ENCODE peak calls at places on chromosomes 7 and 10, in four cellular contexts. One of them, this sample, is unnamed.

GRCh38 chr10:44177610-44178009 is 207.3 kb downstream of the CXCL12 start:
- DNase-seq in ELF-1: no peak
- DNase-seq in effector CD4-positive, alpha-beta T cell: no peak
- DNase-seq in NCI-H345: no peak
- DNase-seq in this sample: no peak

GRCh38 chr10:26334932-26335573 is 103.1 kb upstream of the APBB1IP start:
- DNase-seq in ELF-1: peak
- DNase-seq in effector CD4-positive, alpha-beta T cell: peak
- DNase-seq in NCI-H345: peak
- DNase-seq in this sample: peak

GRCh38 chr7:100065452-100066186 is 15.9 kb downstream of the ZNF3 start:
- DNase-seq in ELF-1: peak
- DNase-seq in effector CD4-positive, alpha-beta T cell: no peak
- DNase-seq in NCI-H345: no peak
- DNase-seq in this sample: peak

GRCh38 chr7:139570119-139570518 is 46.6 kb downstream of the CLEC2L start:
- DNase-seq in ELF-1: peak
- DNase-seq in effector CD4-positive, alpha-beta T cell: no peak
- DNase-seq in NCI-H345: no peak
- DNase-seq in this sample: no peak

GRCh38 chr10:117424789-117425649 is 49.8 kb upstream of the PDZD8 start:
- DNase-seq in ELF-1: peak
- DNase-seq in effector CD4-positive, alpha-beta T cell: no peak
- DNase-seq in NCI-H345: no peak
- DNase-seq in this sample: no peak

GRCh38 chr10:118865998-118866778 is 111.4 kb upstream of the CACUL1 start:
- DNase-seq in ELF-1: no peak
- DNase-seq in effector CD4-positive, alpha-beta T cell: no peak
- DNase-seq in NCI-H345: no peak
- DNase-seq in this sample: no peak

GRCh38 chr10:71262817-71263216 is 50.4 kb downstream of the UNC5B start:
- DNase-seq in ELF-1: no peak
- DNase-seq in effector CD4-positive, alpha-beta T cell: no peak
- DNase-seq in NCI-H345: no peak
- DNase-seq in this sample: no peak

GRCh38 chr7:50812847-50813475 is 30.3 kb upstream of the GRB10 start:
- DNase-seq in ELF-1: no peak
- DNase-seq in effector CD4-positive, alpha-beta T cell: no peak
- DNase-seq in NCI-H345: no peak
- DNase-seq in this sample: peak

GRCh38 chr10:60611291-60611747 is 167.0 kb upstream of the CDK1 start:
- DNase-seq in ELF-1: no peak
- DNase-seq in effector CD4-positive, alpha-beta T cell: no peak
- DNase-seq in NCI-H345: no peak
- DNase-seq in this sample: peak

GRCh38 chr10:22557321-22557720 is 157.1 kb downstream of the PIP4K2A start:
- DNase-seq in ELF-1: no peak
- DNase-seq in effector CD4-positive, alpha-beta T cell: no peak
- DNase-seq in NCI-H345: no peak
- DNase-seq in this sample: peak

GRCh38 chr10:30133198-30133597 is 73.8 kb upstream of the JCAD start:
- DNase-seq in ELF-1: no peak
- DNase-seq in effector CD4-positive, alpha-beta T cell: no peak
- DNase-seq in NCI-H345: no peak
- DNase-seq in this sample: no peak

GRCh38 chr10:124722812-124723783 is 21.1 kb downstream of the FAM53B start:
- DNase-seq in ELF-1: no peak
- DNase-seq in effector CD4-positive, alpha-beta T cell: peak
- DNase-seq in NCI-H345: no peak
- DNase-seq in this sample: no peak

GRCh38 chr10:88082806-88083596 is 219.6 kb downstream of the PTEN start:
- DNase-seq in ELF-1: no peak
- DNase-seq in effector CD4-positive, alpha-beta T cell: no peak
- DNase-seq in NCI-H345: no peak
- DNase-seq in this sample: no peak

GRCh38 chr7:72538147-72538546 is 126.0 kb upstream of the CALN1 start:
- DNase-seq in ELF-1: peak
- DNase-seq in effector CD4-positive, alpha-beta T cell: no peak
- DNase-seq in NCI-H345: no peak
- DNase-seq in this sample: no peak

GRCh38 chr10:44389556-44389955 is 4.7 kb upstream of the CXCL12 start:
- DNase-seq in ELF-1: no peak
- DNase-seq in effector CD4-positive, alpha-beta T cell: no peak
- DNase-seq in NCI-H345: no peak
- DNase-seq in this sample: no peak

GRCh38 chr7:114426824-114427223 is 12.2 kb downstream of the FOXP2 start:
- DNase-seq in ELF-1: no peak
- DNase-seq in effector CD4-positive, alpha-beta T cell: no peak
- DNase-seq in NCI-H345: peak
- DNase-seq in this sample: peak

GRCh38 chr7:18384491-18385143 is 110.9 kb upstream of the HDAC9 start:
- DNase-seq in ELF-1: no peak
- DNase-seq in effector CD4-positive, alpha-beta T cell: no peak
- DNase-seq in NCI-H345: peak
- DNase-seq in this sample: no peak

GRCh38 chr10:124652200-124652599 is 92.0 kb downstream of the FAM53B start:
- DNase-seq in ELF-1: no peak
- DNase-seq in effector CD4-positive, alpha-beta T cell: no peak
- DNase-seq in NCI-H345: no peak
- DNase-seq in this sample: no peak

GRCh38 chr10:70379581-70380176 is 2.7 kb downstream of the LRRC20 start:
- DNase-seq in ELF-1: peak
- DNase-seq in effector CD4-positive, alpha-beta T cell: no peak
- DNase-seq in NCI-H345: no peak
- DNase-seq in this sample: peak

GRCh38 chr7:112905950-112906349 is 115.8 kb upstream of the TMEM168 start:
- DNase-seq in ELF-1: no peak
- DNase-seq in effector CD4-positive, alpha-beta T cell: no peak
- DNase-seq in NCI-H345: no peak
- DNase-seq in this sample: no peak

GRCh38 chr10:93068411-93069244 is 5.1 kb upstream of the CYP26A1 start:
- DNase-seq in ELF-1: no peak
- DNase-seq in effector CD4-positive, alpha-beta T cell: no peak
- DNase-seq in NCI-H345: peak
- DNase-seq in this sample: peak

GRCh38 chr7:23022258-23022745 is 8.4 kb upstream of the HYCC1 start:
- DNase-seq in ELF-1: no peak
- DNase-seq in effector CD4-positive, alpha-beta T cell: no peak
- DNase-seq in NCI-H345: no peak
- DNase-seq in this sample: peak

GRCh38 chr7:23246540-23246939 is at the start of gene GPNMB:
- DNase-seq in ELF-1: no peak
- DNase-seq in effector CD4-positive, alpha-beta T cell: no peak
- DNase-seq in NCI-H345: no peak
- DNase-seq in this sample: peak

GRCh38 chr10:66564341-66564740 is 361.5 kb upstream of the LRRTM3 start:
- DNase-seq in ELF-1: no peak
- DNase-seq in effector CD4-positive, alpha-beta T cell: no peak
- DNase-seq in NCI-H345: no peak
- DNase-seq in this sample: peak

GRCh38 chr10:45575966-45576597 is 96.5 kb downstream of the ZFAND4 start:
- DNase-seq in ELF-1: no peak
- DNase-seq in effector CD4-positive, alpha-beta T cell: no peak
- DNase-seq in NCI-H345: no peak
- DNase-seq in this sample: no peak

GRCh38 chr10:129771576-129772471 is 192.2 kb downstream of the EBF3 start:
- DNase-seq in ELF-1: no peak
- DNase-seq in effector CD4-positive, alpha-beta T cell: no peak
- DNase-seq in NCI-H345: no peak
- DNase-seq in this sample: no peak

GRCh38 chr10:15201589-15202300 is 33.3 kb upstream of the NMT2 start:
- DNase-seq in ELF-1: no peak
- DNase-seq in effector CD4-positive, alpha-beta T cell: no peak
- DNase-seq in NCI-H345: no peak
- DNase-seq in this sample: peak

GRCh38 chr7:16174253-16174652 is 247.1 kb downstream of the CRPPA start:
- DNase-seq in ELF-1: no peak
- DNase-seq in effector CD4-positive, alpha-beta T cell: no peak
- DNase-seq in NCI-H345: no peak
- DNase-seq in this sample: no peak

GRCh38 chr10:74822101-74822500 is 4.3 kb upstream of the KAT6B start:
- DNase-seq in ELF-1: no peak
- DNase-seq in effector CD4-positive, alpha-beta T cell: no peak
- DNase-seq in NCI-H345: no peak
- DNase-seq in this sample: no peak

GRCh38 chr10:125154529-125154928 is 5.8 kb downstream of the CTBP2 start:
- DNase-seq in ELF-1: no peak
- DNase-seq in effector CD4-positive, alpha-beta T cell: no peak
- DNase-seq in NCI-H345: no peak
- DNase-seq in this sample: peak

GRCh38 chr10:33664070-33664469 is 329.6 kb upstream of the NRP1 start:
- DNase-seq in ELF-1: no peak
- DNase-seq in effector CD4-positive, alpha-beta T cell: no peak
- DNase-seq in NCI-H345: no peak
- DNase-seq in this sample: no peak

GRCh38 chr10:117678106-117678505 is 135.6 kb downstream of the EMX2 start:
- DNase-seq in ELF-1: no peak
- DNase-seq in effector CD4-positive, alpha-beta T cell: no peak
- DNase-seq in NCI-H345: no peak
- DNase-seq in this sample: peak

GRCh38 chr10:23262928-23263327 is 70.8 kb downstream of the PTF1A start:
- DNase-seq in ELF-1: no peak
- DNase-seq in effector CD4-positive, alpha-beta T cell: no peak
- DNase-seq in NCI-H345: no peak
- DNase-seq in this sample: no peak

GRCh38 chr10:1043532-1043995 is 5.4 kb downstream of the IDI1 start:
- DNase-seq in ELF-1: no peak
- DNase-seq in effector CD4-positive, alpha-beta T cell: no peak
- DNase-seq in NCI-H345: no peak
- DNase-seq in this sample: no peak

GRCh38 chr10:54904833-54905232 is 103.8 kb upstream of the PCDH15 start:
- DNase-seq in ELF-1: no peak
- DNase-seq in effector CD4-positive, alpha-beta T cell: no peak
- DNase-seq in NCI-H345: no peak
- DNase-seq in this sample: no peak

GRCh38 chr7:127911968-127912511 is 119.2 kb downstream of the LRRC4 start:
- DNase-seq in ELF-1: no peak
- DNase-seq in effector CD4-positive, alpha-beta T cell: no peak
- DNase-seq in NCI-H345: no peak
- DNase-seq in this sample: no peak